ENCODE peak calls at places on chromosomes 16 and 17, in four cellular contexts. P, F, L and J are unnamed samples.

GRCh38 chr16:57128787-57129389 is 36.5 kb downstream of the CPNE2 start:
- DNase-seq in P (no peak), L (no peak), F (no peak), J (no peak)

GRCh38 chr17:4483012-4483840 is 15.5 kb upstream of the SPNS2 start:
- DNase-seq in P (peak; percentile 84), L (no peak), F (no peak), J (no peak)

GRCh38 chr17:9409430-9409829 is 166.2 kb downstream of the STX8 start:
- DNase-seq in P (no peak), L (no peak), F (no peak), J (no peak)

GRCh38 chr16:48824271-48824670 is 214.3 kb upstream of the N4BP1 start:
- DNase-seq in L (no peak), P (no peak), F (no peak), J (no peak)

GRCh38 chr17:27591986-27592385 is 39.0 kb upstream of the LGALS9 start:
- DNase-seq in L (no peak), P (no peak), F (no peak), J (no peak)

GRCh38 chr17:74089869-74090464 is 113.5 kb upstream of the RPL38 start:
- DNase-seq in P (peak; percentile 66), L (peak; percentile 93), F (peak; percentile 68), J (peak; percentile 71)

GRCh38 chr16:85253127-85253941 is 141.1 kb upstream of the CIBAR2 start:
- DNase-seq in P (no peak), L (peak; percentile 95), F (peak; percentile 31), J (peak; percentile 76)

GRCh38 chr16:68768170-68768569 is 31.1 kb downstream of the CDH1 start:
- DNase-seq in P (no peak), L (no peak), F (no peak), J (no peak)

GRCh38 chr17:50564916-50565315 is 4.4 kb downstream of the CACNA1G start:
- DNase-seq in F (no peak), L (no peak), P (no peak), J (no peak)

GRCh38 chr16:51759329-51759728 is 608.3 kb upstream of the SALL1 start:
- DNase-seq in P (no peak), F (no peak), L (no peak), J (no peak)

GRCh38 chr16:46883690-46884512 is at the start of gene GPT2:
- DNase-seq in L (peak; percentile 97), F (peak; percentile 97), P (peak; percentile 91), J (peak; percentile 88)

GRCh38 chr17:67671492-67671891 is 46.2 kb upstream of the NOL11 start:
- DNase-seq in P (no peak), L (no peak), F (no peak), J (no peak)

GRCh38 chr16:67649494-67649931 is 4.6 kb downstream of the CARMIL2 start:
- DNase-seq in P (no peak), L (peak; percentile 88), F (no peak), J (peak; percentile 57)

GRCh38 chr17:68248199-68248825 is 469 bp downstream of the AMZ2 start:
- DNase-seq in F (no peak), P (no peak), L (no peak), J (peak; percentile 41)

GRCh38 chr16:8660841-8661301 is 13.5 kb upstream of the ABAT start:
- DNase-seq in P (peak; percentile 62), F (peak; percentile 71), L (peak; percentile 87), J (peak; percentile 52)

GRCh38 chr17:4307179-4307930 is 43.6 kb upstream of the ANKFY1 start:
- DNase-seq in L (no peak), P (no peak), F (no peak), J (no peak)

GRCh38 chr16:5062790-5063765 is 2.7 kb downstream of the C16orf89 start:
- DNase-seq in F (no peak), L (no peak), P (no peak), J (no peak)

GRCh38 chr17:79798296-79799173 is 1.7 kb upstream of the CBX8 start:
- DNase-seq in L (peak; percentile 66), P (no peak), F (no peak), J (no peak)

GRCh38 chr17:79796570-79797491 is at the start of gene CBX8:
- DNase-seq in L (peak; percentile 100), F (peak; percentile 99), P (peak; percentile 100), J (peak; percentile 99)

GRCh38 chr17:79795795-79796569 is 895 bp downstream of the CBX8 start:
- DNase-seq in L (no peak), F (no peak), P (no peak), J (no peak)

GRCh38 chr17:79799174-79799537 is 2.3 kb upstream of the CBX8 start:
- DNase-seq in P (no peak), F (no peak), L (no peak), J (no peak)

DNA sequence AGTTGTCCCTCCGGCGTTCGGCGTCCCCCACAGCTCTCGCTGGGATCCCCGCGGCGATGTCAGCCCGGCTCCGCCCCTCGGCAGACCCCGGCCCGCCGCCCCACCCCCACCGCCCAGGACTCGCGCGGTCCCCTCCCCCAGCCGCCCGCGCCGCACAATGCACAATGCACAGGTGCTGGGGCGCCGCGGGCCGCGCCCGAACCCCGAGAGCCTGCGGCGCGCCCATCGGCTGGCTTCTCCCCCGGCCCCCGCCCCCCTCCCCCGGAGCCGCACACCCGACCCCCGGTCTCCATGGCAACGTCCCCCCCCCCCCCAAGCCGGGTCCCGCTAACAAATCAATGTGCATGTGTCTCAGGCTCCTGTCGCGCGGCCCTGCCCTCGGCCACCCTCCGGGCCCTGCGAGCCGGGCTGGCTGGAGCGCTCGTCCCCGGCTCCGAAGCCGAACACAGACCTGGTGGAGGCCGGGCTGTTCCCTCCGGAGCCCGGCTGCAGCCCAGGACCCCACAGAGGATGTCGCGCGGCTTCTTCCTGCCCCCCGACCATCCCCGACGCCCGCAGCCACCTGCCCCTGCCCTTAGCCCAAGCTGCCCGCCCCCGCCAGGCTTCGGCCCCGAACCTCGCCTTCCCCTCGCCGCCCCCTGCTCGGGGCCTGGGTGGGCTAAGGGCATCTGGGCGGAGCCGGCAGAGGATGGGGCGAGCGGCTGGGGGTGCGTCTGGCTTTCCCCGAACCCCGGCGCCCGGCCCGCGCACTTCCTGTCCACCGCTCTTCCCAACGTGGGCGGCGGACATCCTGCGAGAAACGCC is 817 bp upstream of the CBX8 start:
- DNase-seq in L (peak; percentile 65), F (no peak), P (no peak), J (peak; percentile 68)
- TF ChIP-seq FOSL1 in L (no peak), F (no peak), P (no peak), J (no peak)

DNA sequence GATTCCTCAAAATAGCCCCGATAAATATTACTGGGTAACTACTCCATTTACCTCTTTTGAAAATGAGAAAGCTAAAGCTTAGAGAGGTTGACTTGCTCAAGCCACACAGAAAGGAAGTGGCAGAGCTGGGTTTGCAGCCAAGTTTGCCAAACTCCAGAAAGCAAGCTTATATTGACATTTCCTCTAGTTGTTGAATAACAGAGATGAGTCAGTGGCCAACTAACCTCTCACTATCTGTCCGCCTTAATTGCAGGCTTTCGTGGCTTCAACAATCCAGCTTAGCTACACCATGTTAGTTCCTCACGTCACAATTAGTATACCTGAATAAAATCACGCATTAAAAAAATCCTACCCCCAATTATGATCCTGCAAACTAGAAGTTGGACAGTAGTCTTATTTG is 151.7 kb downstream of the CNTNAP4 start:
- DNase-seq in L (no peak), F (peak; percentile 42), P (no peak), J (no peak)
- TF ChIP-seq FOSL1 in L (no peak), F (no peak), P (no peak), J (no peak)

GRCh38 chr16:30750876-30751465 is 2.7 kb downstream of the PHKG2 start:
- DNase-seq in F (no peak), P (no peak), L (no peak), J (no peak)
- TF ChIP-seq FOSL1 in F (no peak), P (no peak), L (no peak), J (no peak)

GRCh38 chr17:41340934-41341861 is 9.4 kb downstream of the KRT33A start:
- DNase-seq in F (no peak), L (no peak), P (no peak), J (no peak)
- TF ChIP-seq FOSL1 in F (no peak), L (no peak), P (no peak), J (no peak)

GRCh38 chr17:19019041-19019941 is 14.7 kb upstream of the FAM83G start:
- DNase-seq in L (no peak), P (no peak), F (no peak), J (peak; percentile 83)
- TF ChIP-seq FOSL1 in L (no peak), P (no peak), F (no peak), J (no peak)